ENCODE peak calls at places on chromosomes 2 and 18, in five cellular contexts. One of them, this sample, is unnamed.

GRCh38 chr18:48835745-48836191 is 115.0 kb downstream of the SMAD7 start:
- DNase-seq in K562: no peak
- DNase-seq in SK-N-SH: no peak
- DNase-seq in HCT116: no peak
- DNase-seq in HepG2: no peak
- DNase-seq in this sample: no peak

GRCh38 chr2:241356871-241357260 is 781 bp downstream of the FARP2 start:
- DNase-seq in K562: no peak
- DNase-seq in SK-N-SH: no peak
- DNase-seq in HCT116: no peak
- DNase-seq in HepG2: no peak
- DNase-seq in this sample: no peak

GRCh38 chr2:12592296-12592695 is 124.4 kb upstream of the TRIB2 start:
- DNase-seq in K562: no peak
- DNase-seq in SK-N-SH: no peak
- DNase-seq in HCT116: no peak
- DNase-seq in HepG2: no peak
- DNase-seq in this sample: no peak

GRCh38 chr2:118687698-118688097 is 159.8 kb downstream of the EN1 start:
- DNase-seq in K562: no peak
- DNase-seq in SK-N-SH: no peak
- DNase-seq in HCT116: no peak
- DNase-seq in HepG2: no peak
- DNase-seq in this sample: no peak

GRCh38 chr2:129802290-129802689 is 177.2 kb upstream of the RAB6C start:
- DNase-seq in K562: no peak
- DNase-seq in SK-N-SH: no peak
- DNase-seq in HCT116: no peak
- DNase-seq in HepG2: no peak
- DNase-seq in this sample: no peak

GRCh38 chr2:232668805-232669444 is 28.2 kb upstream of the GIGYF2 start:
- DNase-seq in K562: peak
- DNase-seq in SK-N-SH: no peak
- DNase-seq in HCT116: peak
- DNase-seq in HepG2: peak
- DNase-seq in this sample: no peak

GRCh38 chr2:17255071-17255470 is 263.2 kb downstream of the RAD51AP2 start:
- DNase-seq in K562: no peak
- DNase-seq in SK-N-SH: no peak
- DNase-seq in HCT116: no peak
- DNase-seq in HepG2: no peak
- DNase-seq in this sample: no peak

GRCh38 chr2:218607436-218608115 is at the start of gene PLCD4:
- DNase-seq in K562: no peak
- DNase-seq in SK-N-SH: peak
- DNase-seq in HCT116: no peak
- DNase-seq in HepG2: no peak
- DNase-seq in this sample: no peak

GRCh38 chr2:237870754-237871651 is 11.6 kb downstream of the RAMP1 start:
- DNase-seq in K562: no peak
- DNase-seq in SK-N-SH: peak
- DNase-seq in HCT116: no peak
- DNase-seq in HepG2: no peak
- DNase-seq in this sample: no peak

GRCh38 chr2:3194828-3195227 is 182.8 kb downstream of the EIPR1 start:
- DNase-seq in K562: no peak
- DNase-seq in SK-N-SH: peak
- DNase-seq in HCT116: no peak
- DNase-seq in HepG2: no peak
- DNase-seq in this sample: no peak

GRCh38 chr2:178641498-178641897 is 161.2 kb downstream of the PLEKHA3 start:
- DNase-seq in K562: no peak
- DNase-seq in SK-N-SH: no peak
- DNase-seq in HCT116: no peak
- DNase-seq in HepG2: no peak
- DNase-seq in this sample: no peak

GRCh38 chr2:172105715-172106124 is 3.0 kb upstream of the DLX2 start:
- DNase-seq in K562: peak
- DNase-seq in SK-N-SH: peak
- DNase-seq in HCT116: no peak
- DNase-seq in HepG2: no peak
- DNase-seq in this sample: no peak

GRCh38 chr18:37565138-37565984 is at the start of gene CELF4:
- DNase-seq in K562: no peak
- DNase-seq in SK-N-SH: peak
- DNase-seq in HCT116: no peak
- DNase-seq in HepG2: no peak
- DNase-seq in this sample: no peak

GRCh38 chr2:203705184-203705583 is 1.3 kb upstream of the CD28 start:
- DNase-seq in K562: no peak
- DNase-seq in SK-N-SH: no peak
- DNase-seq in HCT116: no peak
- DNase-seq in HepG2: no peak
- DNase-seq in this sample: no peak

GRCh38 chr2:120926463-120927165 is 190.9 kb downstream of the GLI2 start:
- DNase-seq in K562: no peak
- DNase-seq in SK-N-SH: no peak
- DNase-seq in HCT116: no peak
- DNase-seq in HepG2: no peak
- DNase-seq in this sample: no peak

GRCh38 chr2:163778045-163778753 is 42.4 kb upstream of the FIGN start:
- DNase-seq in K562: no peak
- DNase-seq in SK-N-SH: no peak
- DNase-seq in HCT116: peak
- DNase-seq in HepG2: no peak
- DNase-seq in this sample: no peak

GRCh38 chr18:33123852-33124251 is 316.7 kb downstream of the CCDC178 start:
- DNase-seq in K562: no peak
- DNase-seq in SK-N-SH: no peak
- DNase-seq in HCT116: no peak
- DNase-seq in HepG2: no peak
- DNase-seq in this sample: no peak

GRCh38 chr2:128359841-128360240 is 41.2 kb upstream of the HS6ST1 start:
- DNase-seq in K562: no peak
- DNase-seq in SK-N-SH: no peak
- DNase-seq in HCT116: no peak
- DNase-seq in HepG2: no peak
- DNase-seq in this sample: no peak

GRCh38 chr2:220246356-220246755 is 618.9 kb downstream of the SLC4A3 start:
- DNase-seq in K562: no peak
- DNase-seq in SK-N-SH: no peak
- DNase-seq in HCT116: no peak
- DNase-seq in HepG2: no peak
- DNase-seq in this sample: no peak

GRCh38 chr2:1972948-1973347 is 228.6 kb upstream of the PXDN start:
- DNase-seq in K562: no peak
- DNase-seq in SK-N-SH: no peak
- DNase-seq in HCT116: no peak
- DNase-seq in HepG2: no peak
- DNase-seq in this sample: no peak

GRCh38 chr2:1975060-1975459 is 230.7 kb upstream of the PXDN start:
- DNase-seq in K562: no peak
- DNase-seq in SK-N-SH: no peak
- DNase-seq in HCT116: no peak
- DNase-seq in HepG2: no peak
- DNase-seq in this sample: no peak

GRCh38 chr2:1973636-1974035 is 229.3 kb upstream of the PXDN start:
- DNase-seq in K562: no peak
- DNase-seq in SK-N-SH: no peak
- DNase-seq in HCT116: no peak
- DNase-seq in HepG2: no peak
- DNase-seq in this sample: no peak

GRCh38 chr2:1976112-1976511 is 231.8 kb upstream of the PXDN start:
- DNase-seq in K562: no peak
- DNase-seq in SK-N-SH: no peak
- DNase-seq in HCT116: no peak
- DNase-seq in HepG2: no peak
- DNase-seq in this sample: no peak

DNA sequence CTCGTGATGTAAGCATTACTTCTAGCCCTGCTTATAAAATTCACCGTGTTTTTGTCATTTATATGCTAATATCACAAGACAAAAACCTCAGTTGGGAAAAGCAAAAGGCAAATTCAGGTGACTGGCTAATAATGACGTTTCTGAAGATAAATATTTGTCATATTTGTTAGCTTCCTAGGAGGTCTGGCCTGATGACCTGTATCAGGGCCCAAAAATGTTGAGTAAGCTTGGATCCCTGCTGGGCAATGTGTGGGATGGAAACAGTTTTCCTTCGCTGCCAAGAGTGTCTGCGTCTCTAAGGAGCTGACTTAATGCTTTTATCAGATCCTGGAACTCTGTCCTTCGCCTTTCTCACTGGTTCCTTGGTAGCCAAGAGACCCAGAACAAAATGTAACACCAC is 230.1 kb upstream of the PXDN start:
- DNase-seq in K562: no peak
- DNase-seq in SK-N-SH: no peak
- DNase-seq in HCT116: no peak
- DNase-seq in HepG2: no peak
- DNase-seq in this sample: no peak
- TF ChIP-seq ZBTB33 in K562: no peak
- TF ChIP-seq ZBTB33 in SK-N-SH: no peak
- TF ChIP-seq ZBTB33 in HCT116: no peak
- TF ChIP-seq ZBTB33 in HepG2: no peak
- TF ChIP-seq ZBTB33 in this sample: no peak

GRCh38 chr2:15836134-15836941 is 104.0 kb upstream of the MYCN start:
- DNase-seq in K562: no peak
- DNase-seq in SK-N-SH: no peak
- DNase-seq in HCT116: no peak
- DNase-seq in HepG2: no peak
- DNase-seq in this sample: no peak
- TF ChIP-seq ZBTB33 in K562: no peak
- TF ChIP-seq ZBTB33 in SK-N-SH: no peak
- TF ChIP-seq ZBTB33 in HCT116: no peak
- TF ChIP-seq ZBTB33 in HepG2: no peak
- TF ChIP-seq ZBTB33 in this sample: no peak

GRCh38 chr2:53342248-53342647 is 425.4 kb upstream of the CHAC2 start:
- DNase-seq in K562: no peak
- DNase-seq in SK-N-SH: no peak
- DNase-seq in HCT116: no peak
- DNase-seq in HepG2: no peak
- DNase-seq in this sample: no peak

GRCh38 chr2:53347219-53347618 is 420.4 kb upstream of the CHAC2 start:
- DNase-seq in K562: no peak
- DNase-seq in SK-N-SH: no peak
- DNase-seq in HCT116: no peak
- DNase-seq in HepG2: no peak
- DNase-seq in this sample: no peak
- TF ChIP-seq ZBTB33 in K562: no peak
- TF ChIP-seq ZBTB33 in SK-N-SH: no peak
- TF ChIP-seq ZBTB33 in HCT116: no peak
- TF ChIP-seq ZBTB33 in HepG2: no peak
- TF ChIP-seq ZBTB33 in this sample: no peak

GRCh38 chr2:182717451-182718215 is 1.6 kb downstream of the DNAJC10 start:
- DNase-seq in K562: no peak
- DNase-seq in SK-N-SH: no peak
- DNase-seq in HCT116: no peak
- DNase-seq in HepG2: no peak
- DNase-seq in this sample: no peak
- TF ChIP-seq ZBTB33 in K562: no peak
- TF ChIP-seq ZBTB33 in SK-N-SH: no peak
- TF ChIP-seq ZBTB33 in HCT116: no peak
- TF ChIP-seq ZBTB33 in HepG2: no peak
- TF ChIP-seq ZBTB33 in this sample: no peak

DNA sequence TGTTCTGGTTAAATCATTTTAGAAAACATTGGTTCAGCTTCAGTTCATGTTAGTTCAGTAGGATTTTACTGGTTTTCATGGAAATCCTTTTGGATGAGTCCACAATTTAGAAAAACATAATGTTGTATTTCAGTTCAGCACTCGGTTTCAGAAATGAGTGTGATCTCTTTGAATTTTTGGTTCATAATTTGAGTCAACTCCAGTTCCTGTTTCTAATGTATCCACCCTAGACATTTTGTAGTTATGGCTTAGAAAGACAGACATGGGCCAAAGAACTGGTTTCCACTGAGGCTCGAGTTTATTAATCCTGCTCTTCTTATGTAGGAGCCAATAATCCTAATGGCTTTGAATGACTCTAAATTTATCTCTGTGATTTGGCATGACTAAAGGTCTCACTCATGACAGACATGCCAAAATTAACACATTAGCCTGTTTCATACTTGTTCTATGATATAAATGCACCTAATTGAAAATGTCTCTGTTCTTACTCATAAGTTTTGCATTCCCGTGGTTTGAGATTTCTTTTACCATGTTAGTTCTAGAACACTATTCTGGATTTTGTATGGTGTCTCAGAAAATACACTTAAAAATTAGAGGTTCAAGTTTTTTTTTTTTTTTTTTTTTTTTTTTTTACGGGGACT is 82.3 kb upstream of the SPRED2 start:
- DNase-seq in K562: no peak
- DNase-seq in SK-N-SH: no peak
- DNase-seq in HCT116: no peak
- DNase-seq in HepG2: no peak
- DNase-seq in this sample: no peak
- TF ChIP-seq ZBTB33 in K562: no peak
- TF ChIP-seq ZBTB33 in SK-N-SH: no peak
- TF ChIP-seq ZBTB33 in HCT116: no peak
- TF ChIP-seq ZBTB33 in HepG2: no peak
- TF ChIP-seq ZBTB33 in this sample: no peak

This sample was measured in GM12878.